ENCODE peak calls at places on chromosomes 16 and 17, in seven cellular contexts. Y is testis, K is prostate gland, Z is hepatocyte, L is left lung, W is tibial artery, P is GM10248. G is an unnamed sample.

GRCh38 chr16:4489030-4489429 is 12.8 kb downstream of the HMOX2 start:
- DNase-seq in Z (no peak), K (no peak), W (no peak), P (no peak), L (no peak), Y (no peak), G (peak; percentile 57)

GRCh38 chr16:79805621-79806020 is 205.1 kb upstream of the MAF start:
- DNase-seq in L (no peak), Y (no peak), P (no peak), Z (no peak), K (no peak), W (no peak), G (no peak)

GRCh38 chr17:82390860-82391435 is 19.4 kb downstream of the UTS2R start:
- DNase-seq in W (no peak), P (no peak), Y (no peak), K (no peak), L (peak; percentile 43), Z (no peak), G (no peak)

GRCh38 chr16:72311426-72311825 is 139.5 kb upstream of the PMFBP1 start:
- DNase-seq in L (no peak), Y (no peak), Z (no peak), P (no peak), W (no peak), K (no peak), G (no peak)

GRCh38 chr16:23195415-23195978 is 13.0 kb downstream of the SCNN1G start:
- DNase-seq in K (no peak), P (no peak), Y (no peak), L (no peak), W (no peak), Z (no peak), G (no peak)

GRCh38 chr16:72894291-72895151 is 153.4 kb downstream of the ZFHX3 start:
- DNase-seq in Z (no peak), Y (peak; percentile 34), W (no peak), P (no peak), K (no peak), L (no peak), G (no peak)

GRCh38 chr17:37292429-37293139 is 83.2 kb upstream of the C17orf78 start:
- DNase-seq in L (no peak), Y (no peak), W (no peak), P (no peak), K (no peak), Z (no peak), G (no peak)

GRCh38 chr16:53091508-53092211 is 36.9 kb downstream of the CHD9 start:
- DNase-seq in W (peak; percentile 76), Y (peak; percentile 72), L (no peak), P (peak; percentile 62), K (no peak), Z (peak; percentile 43), G (no peak)

GRCh38 chr16:55035037-55035436 is 104.4 kb downstream of the IRX5 start:
- DNase-seq in K (no peak), Y (peak; percentile 67), W (no peak), L (no peak), Z (peak; percentile 61), P (peak; percentile 45), G (no peak)

GRCh38 chr16:64809876-64810629 is 311.8 kb downstream of the CDH11 start:
- DNase-seq in P (no peak), Z (no peak), Y (no peak), W (no peak), L (no peak), K (no peak), G (no peak)
- TF ChIP-seq CTCF in P (no peak), Z (no peak), Y (no peak), W (no peak), L (no peak), K (no peak), G (no peak)

GRCh38 chr16:84312783-84313382 is 18.2 kb downstream of the WFDC1 start:
- DNase-seq in W (no peak), Z (peak; percentile 58), Y (peak; percentile 55), K (peak; percentile 40), L (no peak), P (no peak), G (no peak)
- TF ChIP-seq CTCF in W (no peak), Z (no peak), Y (no peak), K (no peak), L (no peak), P (no peak), G (no peak)

DNA sequence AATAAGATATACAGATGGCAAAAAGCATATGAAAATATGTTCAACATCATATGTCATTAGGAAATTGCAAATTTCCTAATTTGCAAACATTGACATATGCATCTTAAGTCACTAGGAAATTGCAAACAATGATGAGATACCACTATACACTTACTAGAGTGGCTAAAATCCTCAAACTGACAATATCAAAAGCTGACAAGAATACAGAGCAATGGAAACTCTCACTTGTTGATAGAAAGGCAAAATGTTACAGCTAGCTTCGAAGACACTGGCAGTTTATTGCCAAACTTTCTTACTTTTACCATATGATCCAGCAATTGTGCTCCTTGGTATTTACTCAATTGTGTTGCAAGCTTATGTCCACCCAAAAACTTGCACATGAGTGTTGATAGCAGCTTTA is 5.0 kb upstream of the IL4R start:
- DNase-seq in K (no peak), Y (no peak), P (no peak), W (no peak), Z (no peak), L (no peak), G (no peak)
- TF ChIP-seq CTCF in K (no peak), Y (no peak), P (no peak), W (no peak), Z (no peak), L (no peak), G (no peak)

GRCh38 chr17:77914440-77915254 is 43.9 kb upstream of the TNRC6C start:
- DNase-seq in K (peak; percentile 27), Z (peak; percentile 76), L (no peak), P (no peak), Y (peak; percentile 40), W (no peak), G (peak; percentile 18)
- TF ChIP-seq CTCF in K (peak; percentile 64), Z (peak; percentile 28), L (no peak), P (no peak), Y (no peak), W (no peak), G (no peak)

GRCh38 chr16:1884155-1884760 is 12.3 kb upstream of the MEIOB start:
- DNase-seq in Z (no peak), Y (no peak), P (no peak), W (no peak), K (no peak), L (no peak), G (no peak)
- TF ChIP-seq CTCF in Z (peak; percentile 4), Y (no peak), P (no peak), W (no peak), K (no peak), L (no peak), G (no peak)

GRCh38 chr17:628089-628488 is 86.5 kb downstream of the VPS53 start:
- DNase-seq in P (no peak), L (no peak), K (no peak), Z (no peak), W (no peak), Y (no peak), G (no peak)

GRCh38 chr17:624341-624860 is 90.2 kb downstream of the VPS53 start:
- DNase-seq in P (no peak), L (no peak), W (no peak), Z (no peak), K (no peak), Y (no peak), G (no peak)

GRCh38 chr17:623121-623520 is 91.5 kb downstream of the VPS53 start:
- DNase-seq in Z (no peak), K (no peak), L (no peak), W (no peak), Y (no peak), P (no peak), G (no peak)

GRCh38 chr17:628507-628941 is 86.1 kb downstream of the VPS53 start:
- DNase-seq in Z (no peak), P (no peak), Y (no peak), L (no peak), W (no peak), K (no peak), G (no peak)

GRCh38 chr17:627051-627450 is 87.6 kb downstream of the VPS53 start:
- DNase-seq in K (no peak), P (no peak), Z (no peak), L (no peak), Y (no peak), W (no peak), G (no peak)
- TF ChIP-seq CTCF in K (no peak), P (no peak), Z (no peak), L (no peak), Y (no peak), W (no peak), G (no peak)

GRCh38 chr17:76088041-76088867 is 9.3 kb downstream of the ZACN start:
- DNase-seq in W (no peak), Y (no peak), Z (no peak), L (no peak), K (no peak), P (no peak), G (no peak)
- TF ChIP-seq CTCF in W (no peak), Y (no peak), Z (no peak), L (no peak), K (no peak), P (no peak), G (no peak)

GRCh38 chr16:17131351-17131750 is 339.4 kb downstream of the XYLT1 start:
- DNase-seq in K (no peak), Y (no peak), W (no peak), Z (no peak), P (no peak), L (no peak), G (no peak)
- TF ChIP-seq CTCF in K (no peak), Y (no peak), W (no peak), Z (no peak), P (no peak), L (no peak), G (no peak)

GRCh38 chr17:6648181-6648580 is 3.2 kb downstream of the MED31 start:
- DNase-seq in L (no peak), P (no peak), W (no peak), Z (no peak), K (no peak), Y (no peak), G (no peak)
- TF ChIP-seq CTCF in L (no peak), P (peak; percentile 30), W (no peak), Z (no peak), K (no peak), Y (no peak), G (peak; percentile 31)

DNA sequence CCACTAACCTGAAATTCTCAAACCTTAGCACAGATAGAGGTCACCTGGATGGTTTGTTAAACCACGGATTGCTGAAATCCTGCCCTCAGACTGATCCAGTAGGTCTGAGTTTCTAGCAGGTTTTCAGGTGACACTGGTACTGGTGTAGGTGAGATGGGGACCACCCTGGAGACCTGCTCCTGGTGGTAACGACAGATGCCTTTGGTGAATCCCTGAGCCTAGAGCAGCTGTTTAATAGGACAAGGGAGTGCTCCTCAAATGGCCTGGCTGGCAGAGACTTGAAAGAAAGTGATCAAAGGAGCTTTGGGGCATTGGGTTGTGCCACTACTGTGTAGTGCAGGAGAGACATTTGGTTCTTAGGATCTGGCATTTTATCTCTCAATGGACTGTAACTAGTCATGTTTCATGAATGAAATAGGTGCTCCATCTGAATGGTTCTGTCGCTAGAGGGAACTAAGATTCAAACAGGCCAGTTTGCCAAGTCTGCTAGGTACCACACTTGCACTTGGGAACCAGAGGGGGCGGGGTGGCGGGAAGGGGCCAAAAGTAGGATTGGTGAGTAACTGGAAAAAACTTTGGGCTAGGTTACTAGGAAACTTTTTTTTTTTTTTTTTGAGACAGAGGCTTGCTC is 2.9 kb upstream of the IFI35 start:
- DNase-seq in L (no peak), Y (no peak), K (no peak), P (no peak), Z (no peak), W (no peak), G (no peak)
- TF ChIP-seq CTCF in L (no peak), Y (no peak), K (no peak), P (no peak), Z (no peak), W (no peak), G (no peak)

G was measured in RWPE1.